ENCODE peak calls at places on chromosomes 13 and 19, in nine cellular contexts. One of them, this sample, is unnamed.

GRCh38 chr19:51607920-51608562 is 22.2 kb downstream of the SIGLEC5 start:
- DNase-seq in lower leg skin: peak
- DNase-seq in uterus: peak
- DNase-seq in body of pancreas: peak
- DNase-seq in esophagus squamous epithelium: no peak
- DNase-seq in adrenal gland: peak
- DNase-seq in IMR-90: peak
- DNase-seq in ovary: peak
- DNase-seq in A549: peak
- DNase-seq in this sample: peak

GRCh38 chr13:110407531-110407930 is 100.4 kb downstream of the COL4A2 start:
- DNase-seq in lower leg skin: no peak
- DNase-seq in uterus: no peak
- DNase-seq in body of pancreas: no peak
- DNase-seq in esophagus squamous epithelium: no peak
- DNase-seq in adrenal gland: peak
- DNase-seq in IMR-90: no peak
- DNase-seq in ovary: no peak
- DNase-seq in A549: no peak
- DNase-seq in this sample: no peak

GRCh38 chr13:23182142-23182541 is 1.4 kb downstream of the SGCG start:
- DNase-seq in lower leg skin: no peak
- DNase-seq in uterus: no peak
- DNase-seq in body of pancreas: no peak
- DNase-seq in esophagus squamous epithelium: no peak
- DNase-seq in adrenal gland: no peak
- DNase-seq in IMR-90: no peak
- DNase-seq in ovary: no peak
- DNase-seq in A549: no peak
- DNase-seq in this sample: no peak

GRCh38 chr13:77860621-77861020 is 58.0 kb downstream of the EDNRB start:
- DNase-seq in lower leg skin: no peak
- DNase-seq in uterus: no peak
- DNase-seq in body of pancreas: no peak
- DNase-seq in esophagus squamous epithelium: no peak
- DNase-seq in adrenal gland: no peak
- DNase-seq in IMR-90: peak
- DNase-seq in ovary: no peak
- DNase-seq in A549: no peak
- DNase-seq in this sample: no peak

GRCh38 chr13:99258210-99258860 is at the start of gene GPR18:
- DNase-seq in lower leg skin: no peak
- DNase-seq in uterus: no peak
- DNase-seq in body of pancreas: no peak
- DNase-seq in esophagus squamous epithelium: no peak
- DNase-seq in adrenal gland: no peak
- DNase-seq in IMR-90: peak
- DNase-seq in ovary: no peak
- DNase-seq in A549: no peak
- DNase-seq in this sample: no peak

GRCh38 chr19:16374436-16374835 is 49.8 kb downstream of the KLF2 start:
- DNase-seq in lower leg skin: no peak
- DNase-seq in uterus: no peak
- DNase-seq in body of pancreas: no peak
- DNase-seq in esophagus squamous epithelium: no peak
- DNase-seq in adrenal gland: no peak
- DNase-seq in IMR-90: no peak
- DNase-seq in ovary: peak
- DNase-seq in A549: no peak
- DNase-seq in this sample: peak

GRCh38 chr13:56718791-56719190 is 421.9 kb upstream of the PRR20A start:
- DNase-seq in lower leg skin: no peak
- DNase-seq in uterus: no peak
- DNase-seq in body of pancreas: no peak
- DNase-seq in esophagus squamous epithelium: no peak
- DNase-seq in adrenal gland: no peak
- DNase-seq in IMR-90: no peak
- DNase-seq in ovary: no peak
- DNase-seq in A549: no peak
- DNase-seq in this sample: no peak

GRCh38 chr13:94657167-94657566 is 55.2 kb downstream of the SOX21 start:
- DNase-seq in lower leg skin: no peak
- DNase-seq in uterus: no peak
- DNase-seq in body of pancreas: no peak
- DNase-seq in esophagus squamous epithelium: no peak
- DNase-seq in adrenal gland: no peak
- DNase-seq in IMR-90: peak
- DNase-seq in ovary: no peak
- DNase-seq in A549: no peak
- DNase-seq in this sample: no peak

GRCh38 chr13:98327326-98328314 is 150.6 kb upstream of the RNF113B start:
- DNase-seq in lower leg skin: no peak
- DNase-seq in uterus: no peak
- DNase-seq in body of pancreas: no peak
- DNase-seq in esophagus squamous epithelium: no peak
- DNase-seq in adrenal gland: no peak
- DNase-seq in IMR-90: peak
- DNase-seq in ovary: peak
- DNase-seq in A549: no peak
- DNase-seq in this sample: no peak

GRCh38 chr13:94110011-94110410 is 369.5 kb downstream of the DCT start:
- DNase-seq in lower leg skin: no peak
- DNase-seq in uterus: no peak
- DNase-seq in body of pancreas: no peak
- DNase-seq in esophagus squamous epithelium: no peak
- DNase-seq in adrenal gland: no peak
- DNase-seq in IMR-90: peak
- DNase-seq in ovary: no peak
- DNase-seq in A549: no peak
- DNase-seq in this sample: no peak

GRCh38 chr19:7636691-7637373 is at the start of gene STXBP2:
- DNase-seq in lower leg skin: peak
- DNase-seq in uterus: no peak
- DNase-seq in body of pancreas: peak
- DNase-seq in esophagus squamous epithelium: peak
- DNase-seq in adrenal gland: peak
- DNase-seq in IMR-90: no peak
- DNase-seq in ovary: peak
- DNase-seq in A549: peak
- DNase-seq in this sample: peak

GRCh38 chr19:50432221-50432626 is 468 bp upstream of the MYBPC2 start:
- DNase-seq in lower leg skin: no peak
- DNase-seq in uterus: no peak
- DNase-seq in body of pancreas: peak
- DNase-seq in esophagus squamous epithelium: no peak
- DNase-seq in adrenal gland: peak
- DNase-seq in IMR-90: no peak
- DNase-seq in ovary: peak
- DNase-seq in A549: no peak
- DNase-seq in this sample: no peak

GRCh38 chr19:50430888-50431342 is 1.8 kb upstream of the MYBPC2 start:
- DNase-seq in lower leg skin: no peak
- DNase-seq in uterus: no peak
- DNase-seq in body of pancreas: no peak
- DNase-seq in esophagus squamous epithelium: no peak
- DNase-seq in adrenal gland: no peak
- DNase-seq in IMR-90: no peak
- DNase-seq in ovary: no peak
- DNase-seq in A549: no peak
- DNase-seq in this sample: no peak

GRCh38 chr19:50432658-50433057 is at the start of gene MYBPC2:
- DNase-seq in lower leg skin: no peak
- DNase-seq in uterus: no peak
- DNase-seq in body of pancreas: peak
- DNase-seq in esophagus squamous epithelium: no peak
- DNase-seq in adrenal gland: no peak
- DNase-seq in IMR-90: no peak
- DNase-seq in ovary: peak
- DNase-seq in A549: no peak
- DNase-seq in this sample: no peak

GRCh38 chr19:50433201-50434180 is 799 bp downstream of the MYBPC2 start:
- DNase-seq in lower leg skin: no peak
- DNase-seq in uterus: no peak
- DNase-seq in body of pancreas: no peak
- DNase-seq in esophagus squamous epithelium: no peak
- DNase-seq in adrenal gland: no peak
- DNase-seq in IMR-90: no peak
- DNase-seq in ovary: no peak
- DNase-seq in A549: no peak
- DNase-seq in this sample: no peak

DNA sequence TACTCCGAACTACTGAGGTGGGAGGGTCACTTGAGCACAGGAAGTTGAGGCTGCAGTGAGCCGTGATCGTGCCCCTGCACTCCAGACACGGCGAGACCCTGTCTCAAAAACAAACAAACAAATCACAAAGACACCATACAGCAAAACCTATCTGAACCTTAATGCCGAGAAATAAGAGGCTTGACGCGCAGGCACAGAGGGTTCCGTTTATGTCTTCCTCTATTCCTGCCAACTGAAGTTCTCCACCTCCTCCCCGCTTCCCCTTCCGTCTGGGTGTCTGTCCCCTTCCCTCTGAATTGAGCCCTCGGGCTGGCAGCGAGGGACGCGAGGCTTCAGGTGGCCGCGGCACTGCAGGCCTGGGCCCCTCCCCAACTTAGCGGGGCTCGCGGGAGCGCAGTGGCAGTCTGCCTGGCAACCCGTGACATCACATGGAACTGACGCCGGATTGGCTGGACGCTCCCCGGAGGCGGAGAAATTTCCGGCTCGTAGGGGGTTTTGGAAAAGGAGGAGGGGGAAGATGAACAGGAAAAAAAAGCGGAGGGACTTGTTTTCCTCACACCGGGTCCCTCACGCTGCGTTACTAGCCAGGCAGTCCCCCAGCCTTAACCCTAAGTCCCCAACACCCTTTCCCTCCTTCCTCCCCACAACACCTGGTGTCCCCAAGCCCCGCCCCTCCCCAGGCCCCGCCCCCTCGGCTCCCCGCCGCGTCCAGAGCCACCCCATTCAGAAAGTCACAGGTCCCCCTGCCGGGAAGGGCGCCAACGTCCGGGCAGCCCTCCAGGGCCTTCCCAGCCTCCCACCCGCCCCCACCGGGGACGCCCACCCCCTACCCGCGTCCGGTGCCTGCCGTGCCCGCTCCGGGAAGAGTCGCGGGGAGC is 1.1 kb upstream of the MYBPC2 start:
- DNase-seq in lower leg skin: peak
- DNase-seq in uterus: peak
- DNase-seq in body of pancreas: peak
- DNase-seq in esophagus squamous epithelium: no peak
- DNase-seq in adrenal gland: peak
- DNase-seq in IMR-90: peak
- DNase-seq in ovary: peak
- DNase-seq in A549: peak
- DNase-seq in this sample: peak
- TF ChIP-seq POLR2A in lower leg skin: no peak
- TF ChIP-seq POLR2A in uterus: no peak
- TF ChIP-seq POLR2A in body of pancreas: no peak
- TF ChIP-seq POLR2A in esophagus squamous epithelium: no peak
- TF ChIP-seq POLR2A in adrenal gland: no peak
- TF ChIP-seq POLR2A in IMR-90: no peak
- TF ChIP-seq POLR2A in ovary: no peak
- TF ChIP-seq POLR2A in A549: no peak
- TF ChIP-seq POLR2A in this sample: no peak

GRCh38 chr13:29846475-29847256 is 3.8 kb downstream of the UBL3 start:
- DNase-seq in lower leg skin: no peak
- DNase-seq in uterus: no peak
- DNase-seq in body of pancreas: no peak
- DNase-seq in esophagus squamous epithelium: no peak
- DNase-seq in adrenal gland: no peak
- DNase-seq in IMR-90: no peak
- DNase-seq in ovary: no peak
- DNase-seq in A549: no peak
- DNase-seq in this sample: no peak
- TF ChIP-seq POLR2A in lower leg skin: no peak
- TF ChIP-seq POLR2A in uterus: no peak
- TF ChIP-seq POLR2A in body of pancreas: no peak
- TF ChIP-seq POLR2A in esophagus squamous epithelium: no peak
- TF ChIP-seq POLR2A in adrenal gland: no peak
- TF ChIP-seq POLR2A in IMR-90: no peak
- TF ChIP-seq POLR2A in ovary: no peak
- TF ChIP-seq POLR2A in A549: no peak
- TF ChIP-seq POLR2A in this sample: no peak

GRCh38 chr19:30112171-30112570 is 170.1 kb downstream of the URI1 start:
- DNase-seq in lower leg skin: no peak
- DNase-seq in uterus: no peak
- DNase-seq in body of pancreas: no peak
- DNase-seq in esophagus squamous epithelium: no peak
- DNase-seq in adrenal gland: no peak
- DNase-seq in IMR-90: no peak
- DNase-seq in ovary: no peak
- DNase-seq in A549: no peak
- DNase-seq in this sample: peak

GRCh38 chr19:30111051-30111450 is 169.0 kb downstream of the URI1 start:
- DNase-seq in lower leg skin: no peak
- DNase-seq in uterus: no peak
- DNase-seq in body of pancreas: no peak
- DNase-seq in esophagus squamous epithelium: no peak
- DNase-seq in adrenal gland: no peak
- DNase-seq in IMR-90: no peak
- DNase-seq in ovary: no peak
- DNase-seq in A549: no peak
- DNase-seq in this sample: no peak

GRCh38 chr19:30112666-30113065 is 170.6 kb downstream of the URI1 start:
- DNase-seq in lower leg skin: no peak
- DNase-seq in uterus: no peak
- DNase-seq in body of pancreas: no peak
- DNase-seq in esophagus squamous epithelium: no peak
- DNase-seq in adrenal gland: no peak
- DNase-seq in IMR-90: no peak
- DNase-seq in ovary: no peak
- DNase-seq in A549: no peak
- DNase-seq in this sample: peak

GRCh38 chr19:30113182-30113581 is 171.1 kb downstream of the URI1 start:
- DNase-seq in lower leg skin: no peak
- DNase-seq in uterus: no peak
- DNase-seq in body of pancreas: no peak
- DNase-seq in esophagus squamous epithelium: no peak
- DNase-seq in adrenal gland: no peak
- DNase-seq in IMR-90: no peak
- DNase-seq in ovary: no peak
- DNase-seq in A549: no peak
- DNase-seq in this sample: peak

GRCh38 chr19:30111456-30111855 is 169.4 kb downstream of the URI1 start:
- DNase-seq in lower leg skin: no peak
- DNase-seq in uterus: no peak
- DNase-seq in body of pancreas: no peak
- DNase-seq in esophagus squamous epithelium: no peak
- DNase-seq in adrenal gland: no peak
- DNase-seq in IMR-90: no peak
- DNase-seq in ovary: no peak
- DNase-seq in A549: no peak
- DNase-seq in this sample: no peak
- TF ChIP-seq POLR2A in lower leg skin: no peak
- TF ChIP-seq POLR2A in uterus: no peak
- TF ChIP-seq POLR2A in body of pancreas: no peak
- TF ChIP-seq POLR2A in esophagus squamous epithelium: no peak
- TF ChIP-seq POLR2A in adrenal gland: no peak
- TF ChIP-seq POLR2A in IMR-90: no peak
- TF ChIP-seq POLR2A in ovary: no peak
- TF ChIP-seq POLR2A in A549: peak
- TF ChIP-seq POLR2A in this sample: no peak

GRCh38 chr19:56567274-56568120 is at the start of gene ZNF470:
- DNase-seq in lower leg skin: peak
- DNase-seq in uterus: peak
- DNase-seq in body of pancreas: peak
- DNase-seq in esophagus squamous epithelium: peak
- DNase-seq in adrenal gland: peak
- DNase-seq in IMR-90: peak
- DNase-seq in ovary: peak
- DNase-seq in A549: peak
- DNase-seq in this sample: peak
- TF ChIP-seq POLR2A in lower leg skin: no peak
- TF ChIP-seq POLR2A in uterus: peak
- TF ChIP-seq POLR2A in body of pancreas: peak
- TF ChIP-seq POLR2A in esophagus squamous epithelium: no peak
- TF ChIP-seq POLR2A in adrenal gland: peak
- TF ChIP-seq POLR2A in IMR-90: no peak
- TF ChIP-seq POLR2A in ovary: peak
- TF ChIP-seq POLR2A in A549: peak
- TF ChIP-seq POLR2A in this sample: no peak